ENCODE peak calls at places on chromosomes 16 and 17, in four cellular contexts. One of them, this sample, is unnamed.

GRCh38 chr17:3724373-3725077 is 822 bp downstream of the HASPIN start:
- DNase-seq in H9: no peak
- DNase-seq in occipital lobe: no peak
- DNase-seq in hypothalamus: no peak
- DNase-seq in this sample: no peak

GRCh38 chr16:86667035-86667434 is 88.7 kb downstream of the FOXL1 start:
- DNase-seq in H9: no peak
- DNase-seq in occipital lobe: no peak
- DNase-seq in hypothalamus: no peak
- DNase-seq in this sample: no peak

GRCh38 chr17:47246120-47246519 is 7.5 kb upstream of the ITGB3 start:
- DNase-seq in H9: no peak
- DNase-seq in occipital lobe: no peak
- DNase-seq in hypothalamus: no peak
- DNase-seq in this sample: no peak

GRCh38 chr17:11094377-11094776 is 146.6 kb upstream of the SHISA6 start:
- DNase-seq in H9: no peak
- DNase-seq in occipital lobe: peak
- DNase-seq in hypothalamus: no peak
- DNase-seq in this sample: peak

GRCh38 chr16:86498661-86499493 is 11.4 kb upstream of the FOXF1 start:
- DNase-seq in H9: no peak
- DNase-seq in occipital lobe: no peak
- DNase-seq in hypothalamus: no peak
- DNase-seq in this sample: no peak

GRCh38 chr16:2490190-2491105 is 15.5 kb downstream of the TBC1D24 start:
- DNase-seq in H9: no peak
- DNase-seq in occipital lobe: no peak
- DNase-seq in hypothalamus: no peak
- DNase-seq in this sample: peak

GRCh38 chr16:3317315-3317999 is 12.2 kb downstream of the ZNF75A start:
- DNase-seq in H9: no peak
- DNase-seq in occipital lobe: no peak
- DNase-seq in hypothalamus: no peak
- DNase-seq in this sample: no peak

GRCh38 chr16:4506450-4506849 is 30.3 kb downstream of the HMOX2 start:
- DNase-seq in H9: peak
- DNase-seq in occipital lobe: peak
- DNase-seq in hypothalamus: no peak
- DNase-seq in this sample: no peak

GRCh38 chr16:49513040-49513439 is 139.4 kb downstream of the C16orf78 start:
- DNase-seq in H9: peak
- DNase-seq in occipital lobe: no peak
- DNase-seq in hypothalamus: no peak
- DNase-seq in this sample: no peak

GRCh38 chr17:73231363-73231762 is 30.3 kb downstream of the CPSF4L start:
- DNase-seq in H9: no peak
- DNase-seq in occipital lobe: no peak
- DNase-seq in hypothalamus: peak
- DNase-seq in this sample: no peak

GRCh38 chr17:57782642-57783337 is 37.7 kb upstream of the CCDC182 start:
- DNase-seq in H9: peak
- DNase-seq in occipital lobe: no peak
- DNase-seq in hypothalamus: no peak
- DNase-seq in this sample: no peak

GRCh38 chr17:74317071-74317470 is 9.0 kb upstream of the KIF19 start:
- DNase-seq in H9: no peak
- DNase-seq in occipital lobe: no peak
- DNase-seq in hypothalamus: no peak
- DNase-seq in this sample: no peak

GRCh38 chr17:45150911-45151809 is 2.9 kb downstream of the HEXIM1 start:
- DNase-seq in H9: no peak
- DNase-seq in occipital lobe: no peak
- DNase-seq in hypothalamus: no peak
- DNase-seq in this sample: no peak

GRCh38 chr17:31508310-31509094 is 117.0 kb downstream of the RAB11FIP4 start:
- DNase-seq in H9: peak
- DNase-seq in occipital lobe: no peak
- DNase-seq in hypothalamus: no peak
- DNase-seq in this sample: no peak

GRCh38 chr17:68460715-68461114 is 3.4 kb upstream of the WIPI1 start:
- DNase-seq in H9: no peak
- DNase-seq in occipital lobe: no peak
- DNase-seq in hypothalamus: no peak
- DNase-seq in this sample: no peak

GRCh38 chr16:17566075-17566474 is 95.3 kb upstream of the XYLT1 start:
- DNase-seq in H9: no peak
- DNase-seq in occipital lobe: no peak
- DNase-seq in hypothalamus: no peak
- DNase-seq in this sample: no peak

GRCh38 chr17:14337596-14338079 is 36.8 kb downstream of the HS3ST3B1 start:
- DNase-seq in H9: no peak
- DNase-seq in occipital lobe: no peak
- DNase-seq in hypothalamus: no peak
- DNase-seq in this sample: no peak

GRCh38 chr16:71564377-71564967 is 12.4 kb downstream of the TAT start:
- DNase-seq in H9: no peak
- DNase-seq in occipital lobe: no peak
- DNase-seq in hypothalamus: no peak
- DNase-seq in this sample: no peak

GRCh38 chr17:60356947-60357346 is 35.0 kb downstream of the USP32 start:
- DNase-seq in H9: no peak
- DNase-seq in occipital lobe: no peak
- DNase-seq in hypothalamus: no peak
- DNase-seq in this sample: no peak

GRCh38 chr17:60353773-60354172 is 38.2 kb downstream of the USP32 start:
- DNase-seq in H9: no peak
- DNase-seq in occipital lobe: no peak
- DNase-seq in hypothalamus: no peak
- DNase-seq in this sample: no peak

GRCh38 chr16:68486671-68487495 is 38.6 kb upstream of the SMPD3 start:
- DNase-seq in H9: no peak
- DNase-seq in occipital lobe: no peak
- DNase-seq in hypothalamus: no peak
- DNase-seq in this sample: no peak

GRCh38 chr17:8925808-8926207 is 39.7 kb downstream of the PIK3R5 start:
- DNase-seq in H9: peak
- DNase-seq in occipital lobe: no peak
- DNase-seq in hypothalamus: no peak
- DNase-seq in this sample: no peak

GRCh38 chr16:82133798-82134197 is 36.2 kb downstream of the MPHOSPH6 start:
- DNase-seq in H9: no peak
- DNase-seq in occipital lobe: no peak
- DNase-seq in hypothalamus: no peak
- DNase-seq in this sample: no peak

GRCh38 chr16:73171380-73171779 is 123.5 kb upstream of the ZFHX3 start:
- DNase-seq in H9: peak
- DNase-seq in occipital lobe: no peak
- DNase-seq in hypothalamus: no peak
- DNase-seq in this sample: no peak

GRCh38 chr17:39738568-39738901 is 797 bp downstream of the GRB7 start:
- DNase-seq in H9: peak
- DNase-seq in occipital lobe: no peak
- DNase-seq in hypothalamus: no peak
- DNase-seq in this sample: no peak

GRCh38 chr16:84940670-84941551 is 70.4 kb downstream of the ZDHHC7 start:
- DNase-seq in H9: no peak
- DNase-seq in occipital lobe: no peak
- DNase-seq in hypothalamus: no peak
- DNase-seq in this sample: no peak

GRCh38 chr17:15999974-16000827 is 577 bp downstream of the TTC19 start:
- DNase-seq in H9: no peak
- DNase-seq in occipital lobe: no peak
- DNase-seq in hypothalamus: no peak
- DNase-seq in this sample: no peak

GRCh38 chr16:87304951-87305350 is 12.2 kb downstream of the C16orf95 start:
- DNase-seq in H9: no peak
- DNase-seq in occipital lobe: no peak
- DNase-seq in hypothalamus: no peak
- DNase-seq in this sample: no peak

GRCh38 chr17:49604314-49604869 is 28.7 kb downstream of the NXPH3 start:
- DNase-seq in H9: no peak
- DNase-seq in occipital lobe: no peak
- DNase-seq in hypothalamus: no peak
- DNase-seq in this sample: no peak

GRCh38 chr16:72865258-72865657 is 182.7 kb downstream of the ZFHX3 start:
- DNase-seq in H9: no peak
- DNase-seq in occipital lobe: no peak
- DNase-seq in hypothalamus: no peak
- DNase-seq in this sample: no peak

GRCh38 chr16:23160082-23160481 is 10.8 kb upstream of the USP31 start:
- DNase-seq in H9: no peak
- DNase-seq in occipital lobe: no peak
- DNase-seq in hypothalamus: no peak
- DNase-seq in this sample: no peak

GRCh38 chr17:36983618-36984017 is 34.9 kb downstream of the AATF start:
- DNase-seq in H9: no peak
- DNase-seq in occipital lobe: no peak
- DNase-seq in hypothalamus: no peak
- DNase-seq in this sample: no peak

GRCh38 chr16:3587547-3588110 is 10.4 kb upstream of the NLRC3 start:
- DNase-seq in H9: no peak
- DNase-seq in occipital lobe: no peak
- DNase-seq in hypothalamus: no peak
- DNase-seq in this sample: no peak

This sample was measured in caudate nucleus.